ENCODE peak calls at places on chromosomes 13 and 19, in ten cellular contexts. H is NCI-H1417 treated with DMSO at 0.1 percent for 48 hours; L is activated naive CD4-positive, alpha-beta T cell treated with anti-CD3 and anti-CD28 coated beads for 36 hours; V is naive B cell; B is AG09309; D is mesenteric fat pad; Z is NB4; E is GM18507; R is cerebellar nuclear complex; N is activated CD8-positive, alpha-beta memory T cell treated with anti-CD3 and anti-CD28 coated beads, Interleukin-2, amount 50 U/mL, for 4 hours. Q is an unnamed sample.

GRCh38 chr13:20192470-20193141 is at the start of gene GJB2:
- DNase-seq in H (no peak), L (peak), V (no peak), B (no peak), D (no peak), Z (no peak), E (no peak), R (no peak), N (no peak), Q (no peak)

GRCh38 chr13:59494560-59494970 is 669.2 kb downstream of the DIAPH3 start:
- DNase-seq in H (no peak), L (no peak), V (no peak), B (no peak), D (no peak), Z (no peak), E (no peak), R (peak), N (no peak), Q (no peak)

GRCh38 chr13:66492479-66492878 is 737.7 kb downstream of the PCDH9 start:
- DNase-seq in H (peak), L (no peak), V (peak), B (no peak), D (no peak), Z (no peak), E (no peak), R (no peak), N (no peak), Q (peak)

GRCh38 chr19:3808420-3809143 is 22.4 kb upstream of the MATK start:
- DNase-seq in H (no peak), L (no peak), V (no peak), B (no peak), D (no peak), Z (no peak), E (no peak), R (no peak), N (no peak), Q (no peak)

GRCh38 chr19:49553451-49554271 is 25.9 kb downstream of the RCN3 start:
- DNase-seq in H (no peak), L (peak), V (no peak), B (peak), D (no peak), Z (no peak), E (no peak), R (no peak), N (peak), Q (peak)

GRCh38 chr19:18317998-18318800 is 4.7 kb downstream of the LSM4 start:
- DNase-seq in H (no peak), L (peak), V (no peak), B (no peak), D (no peak), Z (no peak), E (no peak), R (no peak), N (peak), Q (peak)

GRCh38 chr19:46213806-46214205 is 15.7 kb upstream of the IGFL1 start:
- DNase-seq in H (no peak), L (no peak), V (no peak), B (no peak), D (no peak), Z (no peak), E (no peak), R (no peak), N (no peak), Q (no peak)

GRCh38 chr13:99378985-99379734 is 72.0 kb upstream of the GPR183 start:
- DNase-seq in H (no peak), L (no peak), V (peak), B (no peak), D (no peak), Z (no peak), E (no peak), R (no peak), N (no peak), Q (no peak)